ENCODE peak calls at places on chromosome 1, in four cellular contexts. One of them, this sample, is unnamed.

GRCh38 chr1:234603221-234604204 is 6.5 kb downstream of the IRF2BP2 start:
- DNase-seq in MM.1S: no peak
- DNase-seq in mesenchymal stem cell: peak; percentile 83
- DNase-seq in GM23248: peak; percentile 66
- DNase-seq in this sample: no peak

GRCh38 chr1:159881930-159882839 is 17.8 kb downstream of the CFAP45 start:
- DNase-seq in mesenchymal stem cell: peak; percentile 95
- DNase-seq in GM23248: peak; percentile 94
- DNase-seq in MM.1S: peak; percentile 71
- DNase-seq in this sample: no peak

GRCh38 chr1:17914987-17915386 is 159.9 kb downstream of the ACTL8 start:
- DNase-seq in GM23248: no peak
- DNase-seq in MM.1S: no peak
- DNase-seq in mesenchymal stem cell: no peak
- DNase-seq in this sample: no peak

GRCh38 chr1:41773144-41773571 is 145.6 kb downstream of the HIVEP3 start:
- DNase-seq in MM.1S: no peak
- DNase-seq in GM23248: peak; percentile 91
- DNase-seq in mesenchymal stem cell: no peak
- DNase-seq in this sample: no peak

GRCh38 chr1:8671313-8671917 is 146.0 kb downstream of the RERE start:
- DNase-seq in mesenchymal stem cell: peak; percentile 82
- DNase-seq in MM.1S: peak; percentile 33
- DNase-seq in GM23248: peak; percentile 92
- DNase-seq in this sample: peak; percentile 71

GRCh38 chr1:234505774-234506114 is 26.8 kb upstream of the TARBP1 start:
- DNase-seq in GM23248: peak; percentile 85
- DNase-seq in MM.1S: no peak
- DNase-seq in mesenchymal stem cell: no peak
- DNase-seq in this sample: no peak

GRCh38 chr1:235657269-235657668 is 7.7 kb upstream of the GNG4 start:
- DNase-seq in GM23248: no peak
- DNase-seq in MM.1S: no peak
- DNase-seq in mesenchymal stem cell: no peak
- DNase-seq in this sample: no peak

GRCh38 chr1:156077430-156077760 is 4.9 kb downstream of the MEX3A start:
- DNase-seq in GM23248: no peak
- DNase-seq in MM.1S: no peak
- DNase-seq in mesenchymal stem cell: no peak
- DNase-seq in this sample: no peak

GRCh38 chr1:35345439-35345981 is 77.0 kb downstream of the ZMYM4 start:
- DNase-seq in MM.1S: peak; percentile 7
- DNase-seq in GM23248: no peak
- DNase-seq in mesenchymal stem cell: peak; percentile 55
- DNase-seq in this sample: no peak

GRCh38 chr1:41404308-41404755 is 43.1 kb downstream of the FOXO6 start:
- DNase-seq in mesenchymal stem cell: no peak
- DNase-seq in GM23248: peak; percentile 36
- DNase-seq in MM.1S: no peak
- DNase-seq in this sample: peak; percentile 52

GRCh38 chr1:115275216-115275615 is 62.8 kb downstream of the NGF start:
- DNase-seq in GM23248: no peak
- DNase-seq in MM.1S: no peak
- DNase-seq in mesenchymal stem cell: peak; percentile 11
- DNase-seq in this sample: peak; percentile 69

GRCh38 chr1:19390901-19391595 is 78.9 kb downstream of the SLC66A1 start:
- DNase-seq in GM23248: peak; percentile 91
- DNase-seq in mesenchymal stem cell: peak; percentile 62
- DNase-seq in MM.1S: no peak
- DNase-seq in this sample: peak; percentile 76

GRCh38 chr1:112465122-112465521 is 43.6 kb upstream of the WNT2B start:
- DNase-seq in mesenchymal stem cell: peak; percentile 35
- DNase-seq in MM.1S: no peak
- DNase-seq in GM23248: peak; percentile 63
- DNase-seq in this sample: no peak

GRCh38 chr1:153903841-153904455 is 18.8 kb downstream of the GATAD2B start:
- DNase-seq in mesenchymal stem cell: no peak
- DNase-seq in MM.1S: no peak
- DNase-seq in GM23248: peak; percentile 46
- DNase-seq in this sample: no peak

GRCh38 chr1:26280333-26281042 is 602 bp downstream of the SH3BGRL3 start:
- DNase-seq in mesenchymal stem cell: peak; percentile 62
- DNase-seq in GM23248: peak; percentile 80
- DNase-seq in MM.1S: no peak
- DNase-seq in this sample: no peak

GRCh38 chr1:37476460-37477197 is 2.2 kb downstream of the ZC3H12A start:
- DNase-seq in mesenchymal stem cell: peak; percentile 92
- DNase-seq in MM.1S: no peak
- DNase-seq in GM23248: peak; percentile 93
- DNase-seq in this sample: no peak

GRCh38 chr1:170410391-170411146 is 121.4 kb upstream of the GORAB start:
- DNase-seq in mesenchymal stem cell: peak; percentile 62
- DNase-seq in GM23248: peak; percentile 93
- DNase-seq in MM.1S: no peak
- DNase-seq in this sample: no peak

GRCh38 chr1:172286629-172287076 is 133.8 kb upstream of the C1orf105 start:
- DNase-seq in GM23248: peak; percentile 94
- DNase-seq in MM.1S: no peak
- DNase-seq in mesenchymal stem cell: peak; percentile 94
- DNase-seq in this sample: no peak

GRCh38 chr1:185045793-185046441 is 559 bp downstream of the RNF2 start:
- DNase-seq in mesenchymal stem cell: peak; percentile 60
- DNase-seq in MM.1S: peak; percentile 29
- DNase-seq in GM23248: peak; percentile 78
- DNase-seq in this sample: peak; percentile 62

GRCh38 chr1:36322786-36323635 is 434 bp downstream of the EVA1B start:
- DNase-seq in mesenchymal stem cell: peak; percentile 80
- DNase-seq in MM.1S: no peak
- DNase-seq in GM23248: peak; percentile 79
- DNase-seq in this sample: no peak

GRCh38 chr1:61183471-61184034 is 101.2 kb downstream of the NFIA start:
- DNase-seq in MM.1S: no peak
- DNase-seq in GM23248: peak; percentile 34
- DNase-seq in mesenchymal stem cell: no peak
- DNase-seq in this sample: no peak

GRCh38 chr1:3918966-3919611 is 19.0 kb upstream of the C1orf174 start:
- DNase-seq in mesenchymal stem cell: no peak
- DNase-seq in MM.1S: no peak
- DNase-seq in GM23248: no peak
- DNase-seq in this sample: no peak

GRCh38 chr1:56435434-56436337 is 143.7 kb downstream of the PLPP3 start:
- DNase-seq in GM23248: no peak
- DNase-seq in MM.1S: no peak
- DNase-seq in mesenchymal stem cell: no peak
- DNase-seq in this sample: no peak

GRCh38 chr1:174976436-174977107 is 23.2 kb upstream of the CACYBP start:
- DNase-seq in MM.1S: no peak
- DNase-seq in mesenchymal stem cell: peak; percentile 53
- DNase-seq in GM23248: peak; percentile 82
- DNase-seq in this sample: no peak

GRCh38 chr1:227234998-227235405 is 83.3 kb downstream of the CDC42BPA start:
- DNase-seq in GM23248: peak; percentile 65
- DNase-seq in MM.1S: peak; percentile 75
- DNase-seq in mesenchymal stem cell: peak; percentile 76
- DNase-seq in this sample: peak; percentile 77

GRCh38 chr1:110348771-110349170 is 9.6 kb downstream of the RBM15 start:
- DNase-seq in mesenchymal stem cell: peak; percentile 16
- DNase-seq in GM23248: peak; percentile 40
- DNase-seq in MM.1S: no peak
- DNase-seq in this sample: no peak

GRCh38 chr1:220819627-220820026 is 32.9 kb downstream of the MTARC1 start:
- DNase-seq in mesenchymal stem cell: peak; percentile 68
- DNase-seq in MM.1S: no peak
- DNase-seq in GM23248: peak; percentile 38
- DNase-seq in this sample: no peak

GRCh38 chr1:170290226-170290625 is 144.5 kb downstream of the NTMT2 start:
- DNase-seq in mesenchymal stem cell: peak; percentile 25
- DNase-seq in MM.1S: no peak
- DNase-seq in GM23248: no peak
- DNase-seq in this sample: no peak

DNA sequence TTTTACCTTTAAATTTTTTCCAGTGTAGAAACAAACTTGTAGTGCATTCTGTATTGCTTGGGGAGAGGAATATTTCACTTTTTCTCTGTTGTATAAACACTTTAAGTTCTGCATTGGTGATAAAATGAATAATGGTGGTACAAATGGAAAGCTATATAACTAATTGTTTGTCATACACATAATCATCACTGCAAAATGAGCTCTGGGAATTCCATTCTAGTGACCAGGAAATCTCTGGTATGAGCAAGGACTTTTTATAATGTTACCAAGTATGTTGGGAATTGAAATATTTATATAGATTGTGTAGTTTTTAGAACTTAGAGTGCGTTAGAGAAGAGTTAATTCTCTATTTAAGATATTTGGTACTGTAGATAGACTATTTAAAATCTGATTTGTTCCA is 5.0 kb upstream of the FMN2 start:
- DNase-seq in mesenchymal stem cell: no peak
- DNase-seq in MM.1S: no peak
- DNase-seq in GM23248: peak; percentile 71
- DNase-seq in this sample: no peak
- H3K4me2 ChIP-seq in mesenchymal stem cell: no peak overlapping the region
- H3K4me2 ChIP-seq in MM.1S: no peak overlapping the region
- H3K4me2 ChIP-seq in GM23248: peak overlapping the region; percentile 78
- H3K4me2 ChIP-seq in this sample: no peak overlapping the region

GRCh38 chr1:202592141-202592540 is 118.1 kb downstream of the SYT2 start:
- DNase-seq in GM23248: peak; percentile 16
- DNase-seq in mesenchymal stem cell: no peak
- DNase-seq in MM.1S: no peak
- DNase-seq in this sample: no peak
- H3K9ac ChIP-seq in GM23248: no peak overlapping the region
- H3K9ac ChIP-seq in mesenchymal stem cell: no peak overlapping the region
- H3K9ac ChIP-seq in MM.1S: no peak overlapping the region
- H3K9ac ChIP-seq in this sample: no peak overlapping the region

GRCh38 chr1:113942527-113942926 is 13.4 kb downstream of the HIPK1 start:
- DNase-seq in MM.1S: no peak
- DNase-seq in GM23248: no peak
- DNase-seq in mesenchymal stem cell: no peak
- DNase-seq in this sample: no peak
- H2AFZ ChIP-seq in MM.1S: no peak overlapping the region
- H2AFZ ChIP-seq in GM23248: no peak overlapping the region
- H2AFZ ChIP-seq in mesenchymal stem cell: no peak overlapping the region
- H2AFZ ChIP-seq in this sample: no peak overlapping the region

GRCh38 chr1:53384796-53385195 is 56.9 kb upstream of the LRP8 start:
- DNase-seq in mesenchymal stem cell: no peak
- DNase-seq in GM23248: no peak
- DNase-seq in MM.1S: no peak
- DNase-seq in this sample: no peak
- H3K4me2 ChIP-seq in mesenchymal stem cell: no peak overlapping the region
- H3K4me2 ChIP-seq in GM23248: no peak overlapping the region
- H3K4me2 ChIP-seq in MM.1S: no peak overlapping the region
- H3K4me2 ChIP-seq in this sample: no peak overlapping the region

DNA sequence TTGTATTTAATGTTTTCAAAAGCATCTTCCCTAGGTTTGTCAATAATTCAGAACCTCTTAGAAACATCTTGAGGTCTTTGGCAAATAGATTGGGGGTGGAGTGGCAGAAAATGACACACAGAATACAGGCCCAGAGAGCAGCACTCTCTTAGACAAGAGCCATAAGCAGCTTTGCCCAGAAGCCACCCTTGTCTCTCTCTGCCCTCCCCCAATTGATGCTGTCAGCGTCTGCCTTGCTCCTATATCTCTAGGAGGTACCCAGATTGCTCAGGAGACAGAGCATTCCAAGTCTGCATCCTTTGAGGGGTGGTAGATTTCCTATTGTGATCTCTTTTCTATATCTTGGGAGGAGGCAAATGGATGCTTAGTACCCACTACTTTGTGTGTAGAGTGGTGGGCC is 1.7 kb downstream of the RGL1 start:
- DNase-seq in GM23248: no peak
- DNase-seq in MM.1S: peak; percentile 24
- DNase-seq in mesenchymal stem cell: peak; percentile 34
- DNase-seq in this sample: no peak
- H3K9ac ChIP-seq in GM23248: peak overlapping the region; percentile 84
- H3K9ac ChIP-seq in MM.1S: peak overlapping the region; percentile 52
- H3K9ac ChIP-seq in mesenchymal stem cell: peak overlapping the region; percentile 96
- H3K9ac ChIP-seq in this sample: no peak overlapping the region

GRCh38 chr1:94323311-94324167 is 86.2 kb upstream of the ARHGAP29 start:
- DNase-seq in MM.1S: no peak
- DNase-seq in GM23248: peak; percentile 58
- DNase-seq in mesenchymal stem cell: no peak
- DNase-seq in this sample: no peak

GRCh38 chr1:94322696-94323095 is 85.3 kb upstream of the ARHGAP29 start:
- DNase-seq in MM.1S: no peak
- DNase-seq in GM23248: peak; percentile 28
- DNase-seq in mesenchymal stem cell: no peak
- DNase-seq in this sample: no peak

GRCh38 chr1:94324168-94324544 is 86.8 kb upstream of the ARHGAP29 start:
- DNase-seq in GM23248: peak; percentile 72
- DNase-seq in MM.1S: no peak
- DNase-seq in mesenchymal stem cell: peak; percentile 29
- DNase-seq in this sample: no peak

GRCh38 chr1:94319319-94320180 is 82.2 kb upstream of the ARHGAP29 start:
- DNase-seq in mesenchymal stem cell: peak; percentile 18
- DNase-seq in MM.1S: no peak
- DNase-seq in GM23248: no peak
- DNase-seq in this sample: no peak

DNA sequence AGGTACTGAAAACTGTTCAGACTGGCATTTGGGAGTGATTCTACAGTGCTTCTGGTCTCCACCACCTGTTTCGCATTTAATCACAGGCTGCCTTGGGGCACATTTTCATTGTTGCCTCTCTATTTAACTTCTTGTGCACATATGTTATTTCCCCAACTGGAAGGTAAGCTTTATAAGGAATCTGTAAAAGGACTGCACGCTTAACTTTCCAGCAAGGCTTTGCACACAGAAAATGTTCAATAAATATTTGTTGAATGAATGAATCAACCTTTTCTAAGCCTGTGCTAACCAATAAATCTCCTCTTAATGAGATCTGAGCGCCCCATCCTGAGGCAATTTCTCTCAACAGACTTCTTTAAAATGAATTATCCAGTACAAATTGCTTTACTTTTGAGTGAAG is 84.3 kb upstream of the ARHGAP29 start:
- DNase-seq in GM23248: no peak
- DNase-seq in MM.1S: no peak
- DNase-seq in mesenchymal stem cell: no peak
- DNase-seq in this sample: no peak
- H2AFZ ChIP-seq in GM23248: no peak overlapping the region
- H2AFZ ChIP-seq in MM.1S: no peak overlapping the region
- H2AFZ ChIP-seq in mesenchymal stem cell: no peak overlapping the region
- H2AFZ ChIP-seq in this sample: no peak overlapping the region